ENCODE peak calls at places on chromosomes 3 and 15, in nine cellular contexts. F, N, Q, D, O, P, X, A and W are unnamed samples.

GRCh38 chr15:67383903-67384302 is 129.3 kb downstream of the IQCH start:
- DNase-seq in N (no peak), F (no peak), P (no peak), O (peak; percentile 12), D (no peak), Q (no peak), X (peak; percentile 21), A (peak; percentile 17), W (no peak)

GRCh38 chr3:159928692-159929091 is 59.9 kb upstream of the IL12A start:
- DNase-seq in D (peak; percentile 79), A (peak; percentile 97), X (no peak), F (no peak), O (peak; percentile 98), P (peak; percentile 100), N (no peak), Q (peak; percentile 99), W (no peak)

GRCh38 chr3:127803619-127804018 is 18.7 kb downstream of the MGLL start:
- DNase-seq in A (peak; percentile 98), F (no peak), O (peak; percentile 91), P (peak; percentile 99), N (no peak), X (no peak), Q (peak; percentile 91), D (peak; percentile 70), W (no peak)

GRCh38 chr15:77183066-77183465 is 112.2 kb upstream of the TSPAN3 start:
- DNase-seq in Q (no peak), D (no peak), N (no peak), P (no peak), A (no peak), O (no peak), X (peak; percentile 15), F (no peak), W (no peak)

GRCh38 chr3:131796558-131796957 is 238.3 kb downstream of the CPNE4 start:
- DNase-seq in X (no peak), O (no peak), F (no peak), N (no peak), D (no peak), A (no peak), P (no peak), Q (no peak), W (peak; percentile 90)

GRCh38 chr3:104892044-104892443 is 474.7 kb upstream of the ALCAM start:
- DNase-seq in X (no peak), P (no peak), Q (no peak), N (no peak), O (no peak), D (no peak), A (no peak), F (no peak), W (no peak)

GRCh38 chr3:58355174-58355573 is 22.5 kb downstream of the PXK start:
- DNase-seq in P (no peak), D (no peak), X (peak; percentile 78), A (no peak), Q (no peak), O (no peak), F (peak; percentile 68), N (no peak), W (no peak)

GRCh38 chr3:110493752-110494151 is 577.9 kb upstream of the NECTIN3 start:
- DNase-seq in D (no peak), P (no peak), A (no peak), O (no peak), F (no peak), X (no peak), N (no peak), Q (no peak), W (peak; percentile 33)

GRCh38 chr3:154050766-154051165 is 70.4 kb upstream of the ARHGEF26 start:
- DNase-seq in X (no peak), N (no peak), O (peak; percentile 3), P (peak; percentile 4), A (no peak), Q (no peak), D (no peak), F (no peak), W (no peak)

GRCh38 chr3:46693038-46693896 is at the start of gene ALS2CL:
- DNase-seq in F (peak; percentile 79), Q (no peak), X (peak; percentile 5), A (no peak), P (peak; percentile 36), N (peak; percentile 85), D (peak; percentile 53), O (no peak), W (peak; percentile 59)